ENCODE peak calls at places on chromosomes 4 and X, in ten cellular contexts. One of them, this sample, is unnamed. For H3K9me3, the result is how much of the 10 kb centered on the place peaks cover.

GRCh38 chr4:150569384-150569987 is 12.5 kb upstream of the MAB21L2 start:
- DNase-seq in lower lobe of right lung: no peak
- DNase-seq in right lobe of liver: no peak
- DNase-seq in neuronal stem cell: no peak
- DNase-seq in tibial artery: no peak
- DNase-seq in SK-N-SH: no peak
- DNase-seq in aorta: no peak
- DNase-seq in mucosa of descending colon: no peak
- DNase-seq in testis: no peak
- DNase-seq in body of pancreas: no peak
- DNase-seq in this sample: no peak

GRCh38 chrX:71440401-71440800 is 74.2 kb downstream of the TAF1 start:
- DNase-seq in neuronal stem cell: no peak
- DNase-seq in aorta: no peak
- DNase-seq in right lobe of liver: no peak
- DNase-seq in lower lobe of right lung: no peak
- DNase-seq in tibial artery: no peak
- DNase-seq in body of pancreas: no peak
- DNase-seq in mucosa of descending colon: no peak
- DNase-seq in SK-N-SH: no peak
- DNase-seq in testis: no peak
- DNase-seq in this sample: no peak

GRCh38 chr4:3276961-3277360 is 15.9 kb upstream of the RGS12 start:
- DNase-seq in tibial artery: peak
- DNase-seq in aorta: no peak
- DNase-seq in lower lobe of right lung: no peak
- DNase-seq in SK-N-SH: no peak
- DNase-seq in testis: no peak
- DNase-seq in right lobe of liver: no peak
- DNase-seq in mucosa of descending colon: no peak
- DNase-seq in body of pancreas: no peak
- DNase-seq in neuronal stem cell: no peak
- DNase-seq in this sample: no peak

GRCh38 chr4:108036252-108036651 is 46.6 kb downstream of the HADH start:
- DNase-seq in right lobe of liver: no peak
- DNase-seq in lower lobe of right lung: no peak
- DNase-seq in SK-N-SH: no peak
- DNase-seq in neuronal stem cell: no peak
- DNase-seq in body of pancreas: no peak
- DNase-seq in tibial artery: no peak
- DNase-seq in mucosa of descending colon: no peak
- DNase-seq in aorta: no peak
- DNase-seq in testis: no peak
- DNase-seq in this sample: peak

GRCh38 chr4:113587156-113587555 is 174.4 kb downstream of the CAMK2D start:
- DNase-seq in neuronal stem cell: no peak
- DNase-seq in testis: no peak
- DNase-seq in lower lobe of right lung: no peak
- DNase-seq in mucosa of descending colon: no peak
- DNase-seq in body of pancreas: no peak
- DNase-seq in SK-N-SH: no peak
- DNase-seq in aorta: no peak
- DNase-seq in tibial artery: no peak
- DNase-seq in right lobe of liver: no peak
- DNase-seq in this sample: no peak

GRCh38 chr4:158068063-158068462 is 104.8 kb downstream of the GASK1B start:
- DNase-seq in right lobe of liver: no peak
- DNase-seq in testis: no peak
- DNase-seq in aorta: no peak
- DNase-seq in lower lobe of right lung: no peak
- DNase-seq in mucosa of descending colon: no peak
- DNase-seq in tibial artery: no peak
- DNase-seq in SK-N-SH: no peak
- DNase-seq in body of pancreas: no peak
- DNase-seq in neuronal stem cell: no peak
- DNase-seq in this sample: no peak

GRCh38 chr4:81555489-81555888 is 83.8 kb upstream of the RASGEF1B start:
- DNase-seq in SK-N-SH: no peak
- DNase-seq in mucosa of descending colon: no peak
- DNase-seq in lower lobe of right lung: no peak
- DNase-seq in tibial artery: no peak
- DNase-seq in neuronal stem cell: no peak
- DNase-seq in aorta: no peak
- DNase-seq in right lobe of liver: no peak
- DNase-seq in body of pancreas: no peak
- DNase-seq in testis: no peak
- DNase-seq in this sample: no peak

GRCh38 chr4:18578307-18578706 is 556.8 kb upstream of the LCORL start:
- DNase-seq in lower lobe of right lung: no peak
- DNase-seq in mucosa of descending colon: no peak
- DNase-seq in tibial artery: no peak
- DNase-seq in SK-N-SH: no peak
- DNase-seq in aorta: no peak
- DNase-seq in body of pancreas: no peak
- DNase-seq in neuronal stem cell: no peak
- DNase-seq in right lobe of liver: no peak
- DNase-seq in testis: no peak
- DNase-seq in this sample: no peak

GRCh38 chr4:107757860-107758476 is 37.9 kb upstream of the PAPSS1 start:
- DNase-seq in mucosa of descending colon: no peak
- DNase-seq in tibial artery: no peak
- DNase-seq in lower lobe of right lung: no peak
- DNase-seq in aorta: no peak
- DNase-seq in body of pancreas: no peak
- DNase-seq in SK-N-SH: peak
- DNase-seq in testis: no peak
- DNase-seq in right lobe of liver: no peak
- DNase-seq in neuronal stem cell: no peak
- DNase-seq in this sample: no peak

GRCh38 chrX:40468033-40468979 is 112.5 kb upstream of the ATP6AP2 start:
- DNase-seq in neuronal stem cell: no peak
- DNase-seq in testis: peak
- DNase-seq in aorta: peak
- DNase-seq in right lobe of liver: no peak
- DNase-seq in lower lobe of right lung: peak
- DNase-seq in mucosa of descending colon: peak
- DNase-seq in SK-N-SH: peak
- DNase-seq in tibial artery: peak
- DNase-seq in body of pancreas: peak
- DNase-seq in this sample: no peak

GRCh38 chr4:100977746-100978397 is 369.5 kb downstream of the PPP3CA start:
- DNase-seq in body of pancreas: no peak
- DNase-seq in lower lobe of right lung: no peak
- DNase-seq in testis: no peak
- DNase-seq in neuronal stem cell: no peak
- DNase-seq in SK-N-SH: peak
- DNase-seq in right lobe of liver: no peak
- DNase-seq in mucosa of descending colon: no peak
- DNase-seq in tibial artery: no peak
- DNase-seq in aorta: no peak
- DNase-seq in this sample: no peak

GRCh38 chr4:164888096-164888495 is 11.1 kb downstream of the APELA start:
- DNase-seq in neuronal stem cell: no peak
- DNase-seq in body of pancreas: no peak
- DNase-seq in mucosa of descending colon: no peak
- DNase-seq in testis: no peak
- DNase-seq in aorta: no peak
- DNase-seq in tibial artery: no peak
- DNase-seq in SK-N-SH: no peak
- DNase-seq in lower lobe of right lung: no peak
- DNase-seq in right lobe of liver: no peak
- DNase-seq in this sample: no peak

GRCh38 chr4:98421106-98421505 is 159.9 kb downstream of the RAP1GDS1 start:
- DNase-seq in lower lobe of right lung: no peak
- DNase-seq in SK-N-SH: no peak
- DNase-seq in body of pancreas: no peak
- DNase-seq in testis: no peak
- DNase-seq in mucosa of descending colon: no peak
- DNase-seq in right lobe of liver: no peak
- DNase-seq in tibial artery: no peak
- DNase-seq in aorta: no peak
- DNase-seq in neuronal stem cell: no peak
- DNase-seq in this sample: no peak

GRCh38 chr4:140085062-140085622 is 68.8 kb downstream of the MAML3 start:
- DNase-seq in right lobe of liver: no peak
- DNase-seq in testis: no peak
- DNase-seq in tibial artery: no peak
- DNase-seq in lower lobe of right lung: no peak
- DNase-seq in aorta: no peak
- DNase-seq in body of pancreas: no peak
- DNase-seq in mucosa of descending colon: no peak
- DNase-seq in SK-N-SH: no peak
- DNase-seq in neuronal stem cell: no peak
- DNase-seq in this sample: no peak

GRCh38 chr4:143626134-143626859 is 74.2 kb downstream of the FREM3 start:
- DNase-seq in right lobe of liver: peak
- DNase-seq in neuronal stem cell: no peak
- DNase-seq in mucosa of descending colon: peak
- DNase-seq in testis: peak
- DNase-seq in SK-N-SH: no peak
- DNase-seq in aorta: peak
- DNase-seq in lower lobe of right lung: peak
- DNase-seq in body of pancreas: peak
- DNase-seq in tibial artery: peak
- DNase-seq in this sample: no peak

GRCh38 chr4:129063640-129064039 is 29.7 kb downstream of the SCLT1 start:
- DNase-seq in SK-N-SH: no peak
- DNase-seq in lower lobe of right lung: no peak
- DNase-seq in tibial artery: no peak
- DNase-seq in body of pancreas: no peak
- DNase-seq in mucosa of descending colon: no peak
- DNase-seq in aorta: no peak
- DNase-seq in neuronal stem cell: no peak
- DNase-seq in testis: no peak
- DNase-seq in right lobe of liver: no peak
- DNase-seq in this sample: no peak

GRCh38 chr4:129064717-129065116 is 28.6 kb downstream of the SCLT1 start:
- DNase-seq in body of pancreas: no peak
- DNase-seq in neuronal stem cell: no peak
- DNase-seq in lower lobe of right lung: no peak
- DNase-seq in testis: no peak
- DNase-seq in right lobe of liver: no peak
- DNase-seq in mucosa of descending colon: no peak
- DNase-seq in aorta: no peak
- DNase-seq in SK-N-SH: no peak
- DNase-seq in tibial artery: no peak
- DNase-seq in this sample: no peak

GRCh38 chr4:129059028-129059427 is 34.3 kb downstream of the SCLT1 start:
- DNase-seq in testis: no peak
- DNase-seq in right lobe of liver: no peak
- DNase-seq in lower lobe of right lung: no peak
- DNase-seq in body of pancreas: no peak
- DNase-seq in mucosa of descending colon: no peak
- DNase-seq in aorta: no peak
- DNase-seq in neuronal stem cell: no peak
- DNase-seq in SK-N-SH: no peak
- DNase-seq in tibial artery: no peak
- DNase-seq in this sample: no peak

DNA sequence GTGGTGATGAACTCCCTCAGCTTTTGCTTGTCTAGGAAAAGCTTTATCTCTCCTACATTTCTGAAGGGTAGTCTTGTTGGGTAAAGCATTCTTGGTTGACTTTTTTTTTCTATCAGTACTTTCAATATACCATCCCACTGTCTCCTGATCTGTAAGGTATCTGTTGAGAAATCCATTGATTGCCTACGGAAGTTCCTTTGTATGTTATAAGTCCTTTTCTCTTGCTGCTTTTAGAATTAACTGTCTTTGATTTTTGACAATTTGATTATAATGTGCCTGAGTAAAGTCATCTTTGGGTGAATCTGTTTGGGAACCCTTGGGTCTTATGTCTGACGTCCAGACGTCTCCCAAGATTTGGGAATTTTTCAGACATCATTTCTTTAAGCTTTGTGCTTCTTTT is 30.8 kb downstream of the SCLT1 start:
- DNase-seq in SK-N-SH: no peak
- DNase-seq in right lobe of liver: no peak
- DNase-seq in body of pancreas: no peak
- DNase-seq in mucosa of descending colon: no peak
- DNase-seq in neuronal stem cell: no peak
- DNase-seq in tibial artery: no peak
- DNase-seq in testis: no peak
- DNase-seq in aorta: no peak
- DNase-seq in lower lobe of right lung: no peak
- DNase-seq in this sample: no peak
- H3K9me3 ChIP-seq in SK-N-SH: under half
- H3K9me3 ChIP-seq in right lobe of liver: under half
- H3K9me3 ChIP-seq in body of pancreas: under half
- H3K9me3 ChIP-seq in mucosa of descending colon: half or more
- H3K9me3 ChIP-seq in neuronal stem cell: under half
- H3K9me3 ChIP-seq in tibial artery: half or more
- H3K9me3 ChIP-seq in testis: under half
- H3K9me3 ChIP-seq in aorta: under half
- H3K9me3 ChIP-seq in lower lobe of right lung: half or more
- H3K9me3 ChIP-seq in this sample: under half

GRCh38 chrX:143781103-143781502 is 60.6 kb upstream of the SPANXN2 start:
- DNase-seq in lower lobe of right lung: no peak
- DNase-seq in testis: no peak
- DNase-seq in aorta: no peak
- DNase-seq in SK-N-SH: no peak
- DNase-seq in right lobe of liver: no peak
- DNase-seq in neuronal stem cell: no peak
- DNase-seq in tibial artery: no peak
- DNase-seq in body of pancreas: no peak
- DNase-seq in mucosa of descending colon: no peak
- DNase-seq in this sample: no peak
- H3K9me3 ChIP-seq in lower lobe of right lung: under half
- H3K9me3 ChIP-seq in testis: under half
- H3K9me3 ChIP-seq in aorta: under half
- H3K9me3 ChIP-seq in SK-N-SH: under half
- H3K9me3 ChIP-seq in right lobe of liver: under half
- H3K9me3 ChIP-seq in neuronal stem cell: under half
- H3K9me3 ChIP-seq in tibial artery: under half
- H3K9me3 ChIP-seq in body of pancreas: under half
- H3K9me3 ChIP-seq in mucosa of descending colon: under half
- H3K9me3 ChIP-seq in this sample: under half

DNA sequence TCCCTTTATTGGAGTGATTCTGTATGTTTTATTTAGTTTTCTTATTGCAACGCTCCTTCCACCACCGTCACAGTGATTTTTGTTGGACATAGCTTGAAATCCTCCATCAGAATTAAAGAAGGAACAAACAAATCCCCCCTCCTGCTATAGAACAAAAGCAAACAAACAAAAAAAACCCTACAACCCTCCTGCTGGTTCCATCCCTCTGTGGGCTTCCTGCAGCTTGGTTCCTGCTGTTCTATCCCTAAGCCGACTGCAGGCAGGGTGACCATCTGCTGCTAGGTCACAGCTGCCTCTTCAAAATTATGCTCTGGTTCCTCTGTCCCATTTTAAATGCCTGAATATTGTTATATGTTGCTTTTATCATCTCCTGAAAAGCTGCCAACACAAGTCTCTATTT is 116.8 kb upstream of the AGA start:
- DNase-seq in tibial artery: no peak
- DNase-seq in neuronal stem cell: no peak
- DNase-seq in lower lobe of right lung: no peak
- DNase-seq in SK-N-SH: no peak
- DNase-seq in body of pancreas: no peak
- DNase-seq in aorta: no peak
- DNase-seq in testis: no peak
- DNase-seq in right lobe of liver: no peak
- DNase-seq in mucosa of descending colon: no peak
- DNase-seq in this sample: no peak
- H3K9me3 ChIP-seq in tibial artery: under half
- H3K9me3 ChIP-seq in neuronal stem cell: under half
- H3K9me3 ChIP-seq in lower lobe of right lung: under half
- H3K9me3 ChIP-seq in SK-N-SH: under half
- H3K9me3 ChIP-seq in body of pancreas: under half
- H3K9me3 ChIP-seq in aorta: under half
- H3K9me3 ChIP-seq in testis: under half
- H3K9me3 ChIP-seq in right lobe of liver: under half
- H3K9me3 ChIP-seq in mucosa of descending colon: under half
- H3K9me3 ChIP-seq in this sample: under half

GRCh38 chr4:271492-272103 is 33.7 kb downstream of the ZNF732 start:
- DNase-seq in testis: no peak
- DNase-seq in SK-N-SH: no peak
- DNase-seq in neuronal stem cell: no peak
- DNase-seq in aorta: no peak
- DNase-seq in lower lobe of right lung: no peak
- DNase-seq in tibial artery: no peak
- DNase-seq in body of pancreas: no peak
- DNase-seq in mucosa of descending colon: no peak
- DNase-seq in right lobe of liver: no peak
- DNase-seq in this sample: no peak
- H3K9me3 ChIP-seq in testis: under half
- H3K9me3 ChIP-seq in SK-N-SH: half or more
- H3K9me3 ChIP-seq in neuronal stem cell: half or more
- H3K9me3 ChIP-seq in aorta: under half
- H3K9me3 ChIP-seq in lower lobe of right lung: half or more
- H3K9me3 ChIP-seq in tibial artery: half or more
- H3K9me3 ChIP-seq in body of pancreas: half or more
- H3K9me3 ChIP-seq in mucosa of descending colon: half or more
- H3K9me3 ChIP-seq in right lobe of liver: under half
- H3K9me3 ChIP-seq in this sample: under half

This sample was measured in T-helper 17 cell.